ENCODE peak calls at places on chromosomes 7 and 10, in ten cellular contexts. One of them, this sample, is unnamed. For H3K4me1, the result is how much of the 10 kb centered on the place peaks cover.

GRCh38 chr7:8481752-8482446 is 48.5 kb downstream of the NXPH1 start:
- DNase-seq in Peyer's patch: no peak
- DNase-seq in trophoblast cell: no peak
- DNase-seq in breast epithelium: no peak
- DNase-seq in heart right ventricle: peak
- DNase-seq in endodermal cell: no peak
- DNase-seq in pancreas: no peak
- DNase-seq in body of pancreas: no peak
- DNase-seq in endothelial cell of umbilical vein: no peak
- DNase-seq in lower lobe of right lung: no peak
- DNase-seq in this sample: peak

GRCh38 chr7:151039850-151040548 is 8.3 kb upstream of the ASIC3 start:
- DNase-seq in pancreas: no peak
- DNase-seq in endodermal cell: no peak
- DNase-seq in breast epithelium: no peak
- DNase-seq in Peyer's patch: no peak
- DNase-seq in body of pancreas: no peak
- DNase-seq in lower lobe of right lung: no peak
- DNase-seq in heart right ventricle: no peak
- DNase-seq in endothelial cell of umbilical vein: no peak
- DNase-seq in trophoblast cell: no peak
- DNase-seq in this sample: no peak

GRCh38 chr10:29736325-29737208 is 101.8 kb upstream of the SVIL start:
- DNase-seq in Peyer's patch: peak
- DNase-seq in trophoblast cell: peak
- DNase-seq in pancreas: peak
- DNase-seq in body of pancreas: peak
- DNase-seq in endothelial cell of umbilical vein: peak
- DNase-seq in endodermal cell: peak
- DNase-seq in heart right ventricle: peak
- DNase-seq in lower lobe of right lung: peak
- DNase-seq in breast epithelium: peak
- DNase-seq in this sample: peak

GRCh38 chr7:44309271-44310091 is 15.9 kb downstream of the CAMK2B start:
- DNase-seq in trophoblast cell: peak
- DNase-seq in Peyer's patch: peak
- DNase-seq in endodermal cell: peak
- DNase-seq in body of pancreas: peak
- DNase-seq in lower lobe of right lung: peak
- DNase-seq in pancreas: peak
- DNase-seq in breast epithelium: peak
- DNase-seq in heart right ventricle: no peak
- DNase-seq in endothelial cell of umbilical vein: peak
- DNase-seq in this sample: peak

GRCh38 chr10:45008524-45009161 is 7.9 kb downstream of the ZNF22 start:
- DNase-seq in body of pancreas: peak
- DNase-seq in lower lobe of right lung: no peak
- DNase-seq in endodermal cell: no peak
- DNase-seq in endothelial cell of umbilical vein: peak
- DNase-seq in breast epithelium: no peak
- DNase-seq in Peyer's patch: no peak
- DNase-seq in pancreas: peak
- DNase-seq in trophoblast cell: peak
- DNase-seq in heart right ventricle: peak
- DNase-seq in this sample: no peak

GRCh38 chr10:69316313-69317059 is 38.2 kb downstream of the HK1 start:
- DNase-seq in lower lobe of right lung: no peak
- DNase-seq in endodermal cell: peak
- DNase-seq in heart right ventricle: no peak
- DNase-seq in pancreas: no peak
- DNase-seq in Peyer's patch: no peak
- DNase-seq in endothelial cell of umbilical vein: peak
- DNase-seq in body of pancreas: no peak
- DNase-seq in trophoblast cell: no peak
- DNase-seq in breast epithelium: no peak
- DNase-seq in this sample: no peak

GRCh38 chr10:133082685-133083421 is 4.9 kb upstream of the ADGRA1 start:
- DNase-seq in trophoblast cell: no peak
- DNase-seq in breast epithelium: no peak
- DNase-seq in Peyer's patch: no peak
- DNase-seq in pancreas: no peak
- DNase-seq in endodermal cell: no peak
- DNase-seq in heart right ventricle: no peak
- DNase-seq in lower lobe of right lung: no peak
- DNase-seq in endothelial cell of umbilical vein: no peak
- DNase-seq in body of pancreas: no peak
- DNase-seq in this sample: no peak

GRCh38 chr7:70640266-70640833 is 491.6 kb upstream of the GALNT17 start:
- DNase-seq in breast epithelium: no peak
- DNase-seq in trophoblast cell: no peak
- DNase-seq in Peyer's patch: no peak
- DNase-seq in body of pancreas: no peak
- DNase-seq in endothelial cell of umbilical vein: no peak
- DNase-seq in heart right ventricle: no peak
- DNase-seq in pancreas: no peak
- DNase-seq in endodermal cell: peak
- DNase-seq in lower lobe of right lung: no peak
- DNase-seq in this sample: no peak

GRCh38 chr10:485776-486572 is 203.5 kb downstream of the DIP2C start:
- DNase-seq in endodermal cell: peak
- DNase-seq in lower lobe of right lung: no peak
- DNase-seq in trophoblast cell: no peak
- DNase-seq in endothelial cell of umbilical vein: no peak
- DNase-seq in Peyer's patch: peak
- DNase-seq in heart right ventricle: no peak
- DNase-seq in body of pancreas: no peak
- DNase-seq in breast epithelium: peak
- DNase-seq in pancreas: no peak
- DNase-seq in this sample: no peak

GRCh38 chr10:484441-484924 is 205.0 kb downstream of the DIP2C start:
- DNase-seq in endothelial cell of umbilical vein: peak
- DNase-seq in endodermal cell: peak
- DNase-seq in breast epithelium: no peak
- DNase-seq in heart right ventricle: no peak
- DNase-seq in trophoblast cell: no peak
- DNase-seq in pancreas: no peak
- DNase-seq in lower lobe of right lung: no peak
- DNase-seq in Peyer's patch: peak
- DNase-seq in body of pancreas: no peak
- DNase-seq in this sample: peak

GRCh38 chr10:488081-488932 is 201.2 kb downstream of the DIP2C start:
- DNase-seq in pancreas: no peak
- DNase-seq in breast epithelium: peak
- DNase-seq in endothelial cell of umbilical vein: no peak
- DNase-seq in lower lobe of right lung: no peak
- DNase-seq in trophoblast cell: no peak
- DNase-seq in endodermal cell: peak
- DNase-seq in Peyer's patch: peak
- DNase-seq in heart right ventricle: no peak
- DNase-seq in body of pancreas: no peak
- DNase-seq in this sample: no peak

GRCh38 chr10:484925-485661 is 204.4 kb downstream of the DIP2C start:
- DNase-seq in endodermal cell: peak
- DNase-seq in pancreas: no peak
- DNase-seq in body of pancreas: no peak
- DNase-seq in endothelial cell of umbilical vein: peak
- DNase-seq in heart right ventricle: no peak
- DNase-seq in breast epithelium: no peak
- DNase-seq in trophoblast cell: no peak
- DNase-seq in lower lobe of right lung: no peak
- DNase-seq in Peyer's patch: peak
- DNase-seq in this sample: no peak

DNA sequence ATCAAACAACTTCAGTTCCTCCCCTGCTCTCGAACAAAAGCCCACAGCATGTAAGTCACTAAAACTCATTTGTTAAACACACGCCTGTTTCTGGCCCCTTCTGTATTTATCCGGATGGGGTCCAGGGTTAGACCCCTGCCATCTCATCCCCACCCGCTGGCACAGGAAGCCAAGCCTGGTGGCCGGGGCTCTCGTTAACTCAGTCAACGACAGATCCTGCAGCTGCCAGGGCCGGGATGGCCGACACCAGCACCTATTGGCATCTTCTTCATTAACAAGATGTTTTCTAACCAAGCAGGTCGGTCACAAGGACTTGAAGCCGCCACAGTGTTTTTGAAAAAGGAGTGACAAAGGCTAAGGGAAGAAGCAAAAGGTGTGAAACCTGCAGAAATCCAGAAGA is 202.8 kb downstream of the DIP2C start:
- DNase-seq in heart right ventricle: no peak
- DNase-seq in endodermal cell: peak
- DNase-seq in body of pancreas: no peak
- DNase-seq in Peyer's patch: peak
- DNase-seq in endothelial cell of umbilical vein: no peak
- DNase-seq in trophoblast cell: no peak
- DNase-seq in lower lobe of right lung: no peak
- DNase-seq in pancreas: no peak
- DNase-seq in breast epithelium: peak
- DNase-seq in this sample: no peak
- H3K4me1 ChIP-seq in heart right ventricle: under half
- H3K4me1 ChIP-seq in endodermal cell: under half
- H3K4me1 ChIP-seq in body of pancreas: under half
- H3K4me1 ChIP-seq in Peyer's patch: under half
- H3K4me1 ChIP-seq in endothelial cell of umbilical vein: under half
- H3K4me1 ChIP-seq in trophoblast cell: under half
- H3K4me1 ChIP-seq in lower lobe of right lung: under half
- H3K4me1 ChIP-seq in pancreas: under half
- H3K4me1 ChIP-seq in breast epithelium: under half
- H3K4me1 ChIP-seq in this sample: under half

DNA sequence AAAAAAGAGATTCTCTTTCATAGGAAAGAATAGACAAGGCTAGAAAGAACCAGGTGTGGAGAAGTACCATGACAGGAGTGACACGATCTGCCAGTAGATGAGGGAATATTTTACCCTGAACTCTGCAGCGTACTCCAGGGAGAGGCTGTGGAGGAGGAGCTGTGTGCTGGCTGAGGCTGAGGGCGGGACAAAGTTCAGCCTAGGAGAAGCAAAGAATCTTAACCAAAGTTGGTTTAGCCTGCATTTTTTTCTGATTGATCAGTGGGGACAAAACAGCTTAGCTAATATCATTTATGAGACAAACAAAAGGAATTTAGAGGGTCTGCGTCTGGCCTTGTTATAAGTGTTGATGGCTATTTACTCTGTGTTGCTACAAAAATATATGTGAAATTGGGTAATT is 5.2 kb upstream of the NPSR1 start:
- DNase-seq in trophoblast cell: no peak
- DNase-seq in endothelial cell of umbilical vein: no peak
- DNase-seq in pancreas: no peak
- DNase-seq in body of pancreas: no peak
- DNase-seq in Peyer's patch: no peak
- DNase-seq in heart right ventricle: no peak
- DNase-seq in lower lobe of right lung: no peak
- DNase-seq in endodermal cell: no peak
- DNase-seq in breast epithelium: no peak
- DNase-seq in this sample: no peak
- H3K4me3 ChIP-seq in trophoblast cell: no peak
- H3K4me3 ChIP-seq in endothelial cell of umbilical vein: no peak
- H3K4me3 ChIP-seq in pancreas: no peak
- H3K4me3 ChIP-seq in body of pancreas: no peak
- H3K4me3 ChIP-seq in Peyer's patch: no peak
- H3K4me3 ChIP-seq in heart right ventricle: no peak
- H3K4me3 ChIP-seq in lower lobe of right lung: no peak
- H3K4me3 ChIP-seq in endodermal cell: no peak
- H3K4me3 ChIP-seq in breast epithelium: no peak
- H3K4me3 ChIP-seq in this sample: no peak

DNA sequence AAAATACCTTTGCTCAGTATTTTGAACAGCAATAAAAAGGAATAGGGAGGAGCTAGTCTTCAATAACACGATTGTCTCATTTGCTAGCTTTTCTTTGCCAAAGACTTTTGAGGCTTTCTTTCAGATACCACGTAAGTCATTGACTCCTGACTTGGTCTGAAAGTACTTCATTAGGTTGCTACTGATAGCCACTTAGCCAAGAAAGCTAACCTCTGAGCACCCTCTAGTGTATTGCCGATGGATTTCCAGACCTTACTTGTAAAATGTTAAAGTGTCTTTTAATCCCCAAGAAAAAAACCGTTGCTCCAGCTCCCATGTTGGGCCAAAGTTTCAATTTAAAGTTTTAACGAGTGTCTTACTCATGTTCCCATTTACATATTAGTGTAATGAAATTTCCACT is 63.4 kb upstream of the STRIP2 start:
- DNase-seq in body of pancreas: no peak
- DNase-seq in pancreas: no peak
- DNase-seq in breast epithelium: no peak
- DNase-seq in trophoblast cell: no peak
- DNase-seq in heart right ventricle: no peak
- DNase-seq in endodermal cell: no peak
- DNase-seq in Peyer's patch: no peak
- DNase-seq in endothelial cell of umbilical vein: no peak
- DNase-seq in lower lobe of right lung: no peak
- DNase-seq in this sample: no peak
- H3K4me1 ChIP-seq in body of pancreas: under half
- H3K4me1 ChIP-seq in pancreas: under half
- H3K4me1 ChIP-seq in breast epithelium: under half
- H3K4me1 ChIP-seq in trophoblast cell: under half
- H3K4me1 ChIP-seq in heart right ventricle: under half
- H3K4me1 ChIP-seq in endodermal cell: under half
- H3K4me1 ChIP-seq in Peyer's patch: under half
- H3K4me1 ChIP-seq in endothelial cell of umbilical vein: under half
- H3K4me1 ChIP-seq in lower lobe of right lung: under half
- H3K4me1 ChIP-seq in this sample: under half

GRCh38 chr7:41418337-41418736 is 284.6 kb downstream of the INHBA start:
- DNase-seq in pancreas: no peak
- DNase-seq in endothelial cell of umbilical vein: no peak
- DNase-seq in heart right ventricle: no peak
- DNase-seq in lower lobe of right lung: no peak
- DNase-seq in trophoblast cell: no peak
- DNase-seq in endodermal cell: no peak
- DNase-seq in Peyer's patch: no peak
- DNase-seq in breast epithelium: no peak
- DNase-seq in body of pancreas: no peak
- DNase-seq in this sample: no peak

GRCh38 chr7:41415051-41415450 is 287.8 kb downstream of the INHBA start:
- DNase-seq in body of pancreas: no peak
- DNase-seq in endodermal cell: no peak
- DNase-seq in lower lobe of right lung: no peak
- DNase-seq in endothelial cell of umbilical vein: no peak
- DNase-seq in trophoblast cell: no peak
- DNase-seq in pancreas: no peak
- DNase-seq in heart right ventricle: no peak
- DNase-seq in Peyer's patch: no peak
- DNase-seq in breast epithelium: no peak
- DNase-seq in this sample: no peak

GRCh38 chr7:41415473-41416207 is 287.2 kb downstream of the INHBA start:
- DNase-seq in pancreas: no peak
- DNase-seq in lower lobe of right lung: no peak
- DNase-seq in heart right ventricle: no peak
- DNase-seq in body of pancreas: no peak
- DNase-seq in breast epithelium: no peak
- DNase-seq in trophoblast cell: no peak
- DNase-seq in endothelial cell of umbilical vein: no peak
- DNase-seq in endodermal cell: no peak
- DNase-seq in Peyer's patch: no peak
- DNase-seq in this sample: no peak

GRCh38 chr7:41420421-41420820 is 282.5 kb downstream of the INHBA start:
- DNase-seq in endodermal cell: no peak
- DNase-seq in trophoblast cell: no peak
- DNase-seq in pancreas: no peak
- DNase-seq in Peyer's patch: no peak
- DNase-seq in body of pancreas: no peak
- DNase-seq in breast epithelium: no peak
- DNase-seq in lower lobe of right lung: no peak
- DNase-seq in heart right ventricle: no peak
- DNase-seq in endothelial cell of umbilical vein: no peak
- DNase-seq in this sample: no peak

GRCh38 chr7:41416208-41416595 is 286.7 kb downstream of the INHBA start:
- DNase-seq in endothelial cell of umbilical vein: no peak
- DNase-seq in Peyer's patch: no peak
- DNase-seq in heart right ventricle: no peak
- DNase-seq in breast epithelium: no peak
- DNase-seq in pancreas: no peak
- DNase-seq in endodermal cell: no peak
- DNase-seq in trophoblast cell: no peak
- DNase-seq in body of pancreas: no peak
- DNase-seq in lower lobe of right lung: no peak
- DNase-seq in this sample: no peak
- H3K4me3 ChIP-seq in endothelial cell of umbilical vein: no peak
- H3K4me3 ChIP-seq in Peyer's patch: no peak
- H3K4me3 ChIP-seq in heart right ventricle: no peak
- H3K4me3 ChIP-seq in breast epithelium: no peak
- H3K4me3 ChIP-seq in pancreas: no peak
- H3K4me3 ChIP-seq in endodermal cell: no peak
- H3K4me3 ChIP-seq in trophoblast cell: no peak
- H3K4me3 ChIP-seq in body of pancreas: no peak
- H3K4me3 ChIP-seq in lower lobe of right lung: no peak
- H3K4me3 ChIP-seq in this sample: no peak